ENCODE peak calls at places on chromosomes 11 and 22, in seven cellular contexts. One of them, this sample, is unnamed. For H3K36me3, the result is how much of the 10 kb centered on the place peaks cover.

GRCh38 chr11:130645164-130645859 is 196.9 kb downstream of the ADAMTS15 start:
- DNase-seq in body of pancreas: no peak
- DNase-seq in esophagus squamous epithelium: no peak
- DNase-seq in endothelial cell of umbilical vein: no peak
- DNase-seq in HCT116: no peak
- DNase-seq in fibroblast of lung: no peak
- DNase-seq in sigmoid colon: no peak
- DNase-seq in this sample: no peak

GRCh38 chr11:104534268-104534667 is 364.0 kb downstream of the CASP12 start:
- DNase-seq in body of pancreas: no peak
- DNase-seq in endothelial cell of umbilical vein: peak
- DNase-seq in fibroblast of lung: peak
- DNase-seq in HCT116: no peak
- DNase-seq in esophagus squamous epithelium: no peak
- DNase-seq in sigmoid colon: no peak
- DNase-seq in this sample: no peak

GRCh38 chr11:23769214-23769613 is 727.6 kb upstream of the LUZP2 start:
- DNase-seq in sigmoid colon: no peak
- DNase-seq in body of pancreas: no peak
- DNase-seq in esophagus squamous epithelium: no peak
- DNase-seq in fibroblast of lung: no peak
- DNase-seq in HCT116: no peak
- DNase-seq in endothelial cell of umbilical vein: no peak
- DNase-seq in this sample: no peak

GRCh38 chr11:107359701-107360100 is 97.9 kb downstream of the CWF19L2 start:
- DNase-seq in esophagus squamous epithelium: no peak
- DNase-seq in body of pancreas: no peak
- DNase-seq in endothelial cell of umbilical vein: no peak
- DNase-seq in HCT116: no peak
- DNase-seq in fibroblast of lung: no peak
- DNase-seq in sigmoid colon: no peak
- DNase-seq in this sample: no peak

GRCh38 chr11:73586791-73587190 is 11.1 kb downstream of the FAM168A start:
- DNase-seq in fibroblast of lung: no peak
- DNase-seq in esophagus squamous epithelium: no peak
- DNase-seq in HCT116: no peak
- DNase-seq in sigmoid colon: no peak
- DNase-seq in endothelial cell of umbilical vein: no peak
- DNase-seq in body of pancreas: no peak
- DNase-seq in this sample: no peak

GRCh38 chr11:17351510-17352176 is at the start of gene NCR3LG1:
- DNase-seq in fibroblast of lung: peak
- DNase-seq in body of pancreas: peak
- DNase-seq in endothelial cell of umbilical vein: peak
- DNase-seq in HCT116: no peak
- DNase-seq in esophagus squamous epithelium: no peak
- DNase-seq in sigmoid colon: peak
- DNase-seq in this sample: peak

GRCh38 chr11:86637976-86638375 is 34.4 kb downstream of the ME3 start:
- DNase-seq in esophagus squamous epithelium: no peak
- DNase-seq in fibroblast of lung: no peak
- DNase-seq in HCT116: no peak
- DNase-seq in body of pancreas: no peak
- DNase-seq in sigmoid colon: no peak
- DNase-seq in endothelial cell of umbilical vein: no peak
- DNase-seq in this sample: no peak

GRCh38 chr11:17986007-17986710 is 26.7 kb downstream of the SERGEF start:
- DNase-seq in body of pancreas: peak
- DNase-seq in fibroblast of lung: peak
- DNase-seq in sigmoid colon: no peak
- DNase-seq in endothelial cell of umbilical vein: no peak
- DNase-seq in esophagus squamous epithelium: no peak
- DNase-seq in HCT116: peak
- DNase-seq in this sample: no peak

GRCh38 chr11:69666752-69667536 is 8.2 kb downstream of the LTO1 start:
- DNase-seq in body of pancreas: no peak
- DNase-seq in esophagus squamous epithelium: no peak
- DNase-seq in endothelial cell of umbilical vein: no peak
- DNase-seq in sigmoid colon: peak
- DNase-seq in fibroblast of lung: no peak
- DNase-seq in HCT116: no peak
- DNase-seq in this sample: no peak

DNA sequence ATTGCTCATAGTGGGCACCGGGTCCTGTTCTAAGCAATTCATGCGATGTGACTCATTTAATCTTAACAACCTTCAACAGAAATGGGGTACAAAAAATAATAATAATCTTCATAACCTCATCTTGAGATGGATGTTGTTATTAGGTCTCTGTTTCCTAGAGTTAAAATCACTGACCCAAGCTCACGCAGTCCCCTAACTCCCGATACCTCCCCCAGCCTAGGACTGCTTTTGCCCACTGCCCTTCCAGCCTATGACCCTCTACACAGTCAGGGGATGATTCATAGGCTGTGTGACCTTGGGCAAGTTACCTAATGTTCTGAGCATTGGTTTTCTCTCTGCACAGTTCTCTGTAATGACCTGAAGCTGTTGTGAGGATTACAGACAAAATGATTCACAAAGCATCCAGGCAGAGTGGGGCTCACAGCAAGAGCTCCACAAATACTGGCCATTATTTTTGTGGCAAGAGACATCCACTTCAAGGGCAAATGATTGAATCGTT is 19.9 kb downstream of the MTFP1 start:
- DNase-seq in fibroblast of lung: peak
- DNase-seq in sigmoid colon: no peak
- DNase-seq in body of pancreas: no peak
- DNase-seq in endothelial cell of umbilical vein: no peak
- DNase-seq in HCT116: no peak
- DNase-seq in esophagus squamous epithelium: no peak
- DNase-seq in this sample: no peak
- TF ChIP-seq CTCF in fibroblast of lung: no peak
- TF ChIP-seq CTCF in sigmoid colon: no peak
- TF ChIP-seq CTCF in body of pancreas: no peak
- TF ChIP-seq CTCF in endothelial cell of umbilical vein: no peak
- TF ChIP-seq CTCF in HCT116: no peak
- TF ChIP-seq CTCF in esophagus squamous epithelium: no peak
- TF ChIP-seq CTCF in this sample: no peak

DNA sequence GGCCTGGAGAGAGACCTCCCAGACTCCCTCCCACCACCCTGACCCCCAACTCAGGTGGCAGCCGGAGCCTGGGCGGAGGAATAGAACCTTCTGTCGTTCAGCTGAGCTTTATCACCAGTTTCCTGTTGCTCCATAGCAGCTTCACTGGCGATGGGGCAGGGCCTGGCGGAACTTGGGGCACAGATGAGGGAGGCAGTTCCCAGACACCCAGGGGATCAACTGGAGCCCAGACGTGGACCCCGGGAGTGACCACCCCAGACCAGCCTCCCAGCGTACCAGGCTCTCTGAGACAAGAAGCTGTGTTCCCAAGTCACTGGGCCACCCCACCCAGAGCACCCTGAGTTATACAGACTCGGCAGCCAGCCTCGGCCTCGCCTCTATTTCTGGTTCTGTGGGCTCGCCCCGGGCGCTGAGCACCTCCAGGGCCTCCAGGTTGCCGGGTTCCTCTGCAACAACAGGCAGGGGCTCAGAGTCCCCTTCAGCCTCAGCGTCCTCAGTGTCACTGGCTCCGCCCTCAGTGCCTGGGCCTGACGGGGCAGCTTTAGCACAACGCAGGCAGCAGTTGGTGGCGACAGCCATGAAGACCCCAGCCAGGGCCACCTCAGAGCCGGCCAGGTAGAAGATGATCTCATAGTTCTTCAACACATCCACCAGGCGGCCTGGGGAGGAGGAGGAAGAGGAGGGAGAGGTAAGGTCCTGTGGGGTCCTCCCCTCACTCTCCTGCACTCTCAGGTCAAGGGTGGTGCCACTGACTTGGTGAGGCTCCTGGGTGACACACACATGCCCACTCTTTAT is 5.7 kb downstream of the SLC16A8 start:
- DNase-seq in esophagus squamous epithelium: no peak
- DNase-seq in sigmoid colon: peak
- DNase-seq in HCT116: no peak
- DNase-seq in body of pancreas: no peak
- DNase-seq in fibroblast of lung: no peak
- DNase-seq in endothelial cell of umbilical vein: no peak
- DNase-seq in this sample: no peak
- H3K36me3 ChIP-seq in esophagus squamous epithelium: under half
- H3K36me3 ChIP-seq in sigmoid colon: under half
- H3K36me3 ChIP-seq in HCT116: under half
- H3K36me3 ChIP-seq in body of pancreas: under half
- H3K36me3 ChIP-seq in fibroblast of lung: under half
- H3K36me3 ChIP-seq in endothelial cell of umbilical vein: under half
- H3K36me3 ChIP-seq in this sample: under half

DNA sequence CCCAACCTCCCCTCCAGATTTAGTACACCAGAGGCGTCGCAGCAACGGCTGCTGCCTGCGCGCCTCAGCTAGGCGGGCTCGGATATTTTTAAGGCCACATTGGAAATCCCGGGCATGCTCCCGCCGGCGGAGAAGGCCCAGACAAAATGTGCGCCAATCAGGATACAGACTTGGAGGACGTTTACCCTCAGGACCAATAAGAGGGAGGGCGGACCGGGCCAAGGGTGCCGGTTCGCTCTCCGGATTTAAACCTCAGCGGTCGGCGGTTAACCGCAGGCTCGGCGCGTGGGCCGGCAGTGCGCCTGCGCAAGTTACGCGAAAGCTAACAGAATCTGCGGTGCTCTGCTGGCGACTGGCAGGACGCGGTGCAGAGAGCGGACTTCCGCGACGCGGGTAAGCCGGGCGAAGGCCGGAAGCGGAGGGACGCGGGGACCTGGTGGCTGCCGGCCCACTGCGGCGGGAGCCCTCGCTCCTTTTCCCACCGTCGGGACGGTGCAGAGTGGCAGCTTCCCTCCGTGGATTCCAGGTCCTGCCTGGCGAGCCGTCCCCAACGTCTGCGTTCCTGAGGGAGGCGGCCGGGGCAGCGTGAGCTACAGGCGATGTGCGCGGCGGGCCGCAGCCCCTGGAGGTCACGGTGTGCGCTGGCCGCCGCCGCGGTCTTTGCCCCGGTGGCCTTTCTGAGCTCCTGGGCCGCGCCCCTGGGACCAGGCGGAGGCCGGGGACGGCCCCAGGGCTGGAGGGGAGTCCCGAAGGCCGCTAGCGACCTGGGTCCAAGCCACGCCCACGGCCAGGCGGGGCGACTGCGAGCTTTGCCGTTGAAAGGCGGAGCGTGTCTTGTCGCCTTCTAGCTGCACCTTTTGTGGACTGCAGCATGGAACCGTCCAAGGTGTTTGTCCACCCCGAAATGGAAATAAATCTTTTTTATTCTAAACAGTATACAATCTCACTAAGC is at the start of gene HYLS1:
- DNase-seq in HCT116: peak
- DNase-seq in esophagus squamous epithelium: peak
- DNase-seq in fibroblast of lung: peak
- DNase-seq in endothelial cell of umbilical vein: peak
- DNase-seq in sigmoid colon: peak
- DNase-seq in body of pancreas: peak
- DNase-seq in this sample: peak
- TF ChIP-seq CTCF in HCT116: no peak
- TF ChIP-seq CTCF in esophagus squamous epithelium: no peak
- TF ChIP-seq CTCF in fibroblast of lung: peak
- TF ChIP-seq CTCF in endothelial cell of umbilical vein: no peak
- TF ChIP-seq CTCF in sigmoid colon: no peak
- TF ChIP-seq CTCF in body of pancreas: peak
- TF ChIP-seq CTCF in this sample: peak

DNA sequence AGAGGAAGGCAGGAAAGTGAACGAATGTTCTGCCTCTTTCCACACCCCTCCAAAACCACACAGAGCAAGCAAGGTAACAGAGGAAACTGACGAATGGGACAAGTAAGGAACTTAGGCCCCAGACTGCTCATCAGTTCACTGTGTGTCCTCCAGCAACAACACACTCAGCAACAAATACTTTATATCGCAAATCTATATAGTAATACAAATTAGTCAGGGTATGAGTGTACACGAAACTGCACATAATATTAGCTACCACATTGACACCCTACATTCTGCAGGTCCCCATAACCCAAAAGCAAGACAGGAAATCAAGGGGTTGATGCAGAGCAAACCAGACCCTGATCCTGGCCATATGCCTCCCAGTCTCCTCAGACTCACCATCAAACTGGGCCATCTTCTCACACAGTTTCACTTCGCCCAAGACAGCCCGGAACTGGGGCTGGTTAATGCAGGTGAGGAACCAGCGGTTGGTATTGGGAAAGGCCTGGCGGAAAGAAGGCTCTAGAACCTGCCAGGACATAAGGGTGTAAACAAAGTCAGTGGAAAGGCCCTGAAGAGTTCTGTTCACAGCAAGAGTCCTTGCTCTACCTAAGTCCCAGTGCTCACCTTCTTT is 6.6 kb downstream of the EEF1G start:
- DNase-seq in fibroblast of lung: no peak
- DNase-seq in esophagus squamous epithelium: no peak
- DNase-seq in HCT116: no peak
- DNase-seq in endothelial cell of umbilical vein: no peak
- DNase-seq in body of pancreas: no peak
- DNase-seq in sigmoid colon: no peak
- DNase-seq in this sample: no peak
- H3K36me3 ChIP-seq in fibroblast of lung: under half
- H3K36me3 ChIP-seq in esophagus squamous epithelium: half or more
- H3K36me3 ChIP-seq in HCT116: half or more
- H3K36me3 ChIP-seq in endothelial cell of umbilical vein: under half
- H3K36me3 ChIP-seq in body of pancreas: under half
- H3K36me3 ChIP-seq in sigmoid colon: half or more
- H3K36me3 ChIP-seq in this sample: under half

This sample was measured in tibial nerve.